ENCODE peak calls at places on chromosomes 6 and 20, in six cellular contexts. N is H1, M is retinal pigment epithelial cell, G is heart right ventricle, R is left ventricle myocardium inferior, J is Caco-2. W is an unnamed sample.

GRCh38 chr20:49384437-49385434 is 97.7 kb downstream of the KCNB1 start:
- DNase-seq in N (peak), M (no peak), G (peak), R (peak), J (peak), W (no peak)

GRCh38 chr20:2780948-2781347 is 19.5 kb downstream of the CPXM1 start:
- DNase-seq in N (no peak), M (no peak), G (no peak), R (no peak), J (no peak), W (no peak)

GRCh38 chr20:58310291-58310782 is 822 bp downstream of the RAB22A start:
- DNase-seq in N (no peak), M (no peak), G (no peak), R (no peak), J (no peak), W (no peak)

GRCh38 chr6:43806041-43806757 is 36.2 kb downstream of the VEGFA start:
- DNase-seq in N (no peak), M (no peak), G (no peak), R (no peak), J (peak), W (no peak)

GRCh38 chr20:31704225-31705119 is 18.2 kb downstream of the BCL2L1 start:
- DNase-seq in N (no peak), M (peak), G (no peak), R (peak), J (peak), W (no peak)

GRCh38 chr6:14066782-14067406 is 50.7 kb upstream of the CD83 start:
- DNase-seq in N (no peak), M (no peak), G (peak), R (no peak), J (peak), W (peak)

GRCh38 chr6:25297823-25298507 is 18.8 kb downstream of the CARMIL1 start:
- DNase-seq in N (no peak), M (no peak), G (no peak), R (no peak), J (no peak), W (no peak)

GRCh38 chr6:118705799-118706481 is 54.5 kb upstream of the CEP85L start:
- DNase-seq in N (no peak), M (peak), G (no peak), R (no peak), J (no peak), W (peak)

GRCh38 chr20:58893355-58894151 is 41.0 kb downstream of the GNAS start:
- DNase-seq in N (no peak), M (no peak), G (no peak), R (no peak), J (no peak), W (no peak)

GRCh38 chr20:38700146-38700545 is 24.1 kb upstream of the SLC32A1 start:
- DNase-seq in N (no peak), M (no peak), G (no peak), R (no peak), J (no peak), W (no peak)

GRCh38 chr20:43023836-43024235 is 165.9 kb downstream of the PTPRT start:
- DNase-seq in N (no peak), M (no peak), G (no peak), R (no peak), J (no peak), W (no peak)

GRCh38 chr6:44039191-44039719 is 88.0 kb downstream of the MRPL14 start:
- DNase-seq in N (no peak), M (no peak), G (no peak), R (no peak), J (no peak), W (no peak)

GRCh38 chr6:157990321-157991066 is 8.8 kb downstream of the SYNJ2 start:
- DNase-seq in N (no peak), M (no peak), G (no peak), R (no peak), J (no peak), W (no peak)

GRCh38 chr6:17519120-17519519 is 81.0 kb upstream of the FAM8A1 start:
- DNase-seq in N (no peak), M (no peak), G (no peak), R (no peak), J (no peak), W (no peak)

GRCh38 chr6:86969573-86969972 is 32.2 kb downstream of the HTR1E start:
- DNase-seq in N (no peak), M (peak), G (no peak), R (no peak), J (no peak), W (no peak)

GRCh38 chr20:47726632-47727031 is 58.6 kb downstream of the SULF2 start:
- DNase-seq in N (no peak), M (no peak), G (no peak), R (no peak), J (no peak), W (no peak)

GRCh38 chr6:11341867-11342266 is 109.4 kb upstream of the NEDD9 start:
- DNase-seq in N (no peak), M (no peak), G (no peak), R (no peak), J (no peak), W (no peak)

GRCh38 chr6:17032595-17033591 is 69.0 kb upstream of the STMND1 start:
- DNase-seq in N (no peak), M (peak), G (peak), R (peak), J (no peak), W (peak)

GRCh38 chr6:2861071-2861821 is 19.6 kb upstream of the SERPINB1 start:
- DNase-seq in N (no peak), M (no peak), G (no peak), R (no peak), J (no peak), W (no peak)

GRCh38 chr6:97361286-97361685 is 78.3 kb upstream of the MMS22L start:
- DNase-seq in N (no peak), M (peak), G (no peak), R (no peak), J (no peak), W (no peak)

GRCh38 chr6:112743343-112743742 is 396.2 kb downstream of the RFPL4B start:
- DNase-seq in N (no peak), M (no peak), G (no peak), R (no peak), J (no peak), W (no peak)

GRCh38 chr6:141677598-141678211 is 455.0 kb upstream of the GJE1 start:
- DNase-seq in N (no peak), M (peak), G (no peak), R (no peak), J (peak), W (no peak)

GRCh38 chr6:141675957-141676356 is 456.8 kb upstream of the GJE1 start:
- DNase-seq in N (no peak), M (peak), G (no peak), R (no peak), J (no peak), W (no peak)
- TF ChIP-seq CTCF in N (no peak), M (peak), G (peak), R (peak), J (no peak), W (peak)

GRCh38 chr6:8530775-8531435 is 95.6 kb upstream of the SLC35B3 start:
- DNase-seq in N (no peak), M (no peak), G (no peak), R (no peak), J (no peak), W (no peak)
- H3K4me3 ChIP-seq in N (no peak), M (no peak), G (no peak), R (peak), J (no peak), W (no peak)

DNA sequence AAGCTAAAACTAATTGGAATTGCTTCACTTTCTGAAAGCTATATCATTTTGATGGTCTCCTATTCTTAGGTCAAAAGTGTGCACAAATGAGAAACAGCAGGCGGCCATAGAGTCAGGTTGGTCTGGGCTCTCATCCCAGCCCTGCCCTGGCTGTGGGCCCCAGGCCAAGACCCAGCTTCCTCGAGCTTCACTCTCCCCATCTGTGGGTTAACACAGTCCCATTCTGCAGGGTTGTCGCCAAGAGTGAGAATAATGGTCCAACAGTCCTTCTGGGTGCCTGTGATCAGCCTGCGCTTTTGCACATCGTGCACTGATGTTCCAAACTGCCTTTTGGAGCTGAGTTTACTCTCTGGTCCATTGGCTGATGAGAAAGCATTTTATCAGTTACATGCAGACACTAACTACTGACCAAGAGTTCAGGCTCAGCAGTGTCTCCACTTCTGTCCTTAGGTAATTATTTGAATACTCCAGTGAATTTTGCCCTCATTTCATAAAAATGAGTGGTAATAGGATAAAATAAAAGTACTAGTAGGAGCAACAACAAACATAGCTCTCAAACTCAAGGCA is 82.6 kb downstream of the INSM1 start:
- DNase-seq in N (no peak), M (no peak), G (peak), R (peak), J (no peak), W (no peak)
- TF ChIP-seq CTCF in N (no peak), M (no peak), G (no peak), R (no peak), J (no peak), W (no peak)

GRCh38 chr6:169452117-169452868 is 198.6 kb upstream of the THBS2 start:
- DNase-seq in N (no peak), M (no peak), G (peak), R (peak), J (no peak), W (no peak)
- H3K4me3 ChIP-seq in N (no peak), M (no peak), G (peak), R (peak), J (no peak), W (no peak)

W was measured in AG04449.